ENCODE peak calls at places on chromosomes 12 and 14, in four cellular contexts. One of them, this sample, is unnamed.

GRCh38 chr12:31386364-31386777 is 60.4 kb upstream of the SINHCAF start:
- DNase-seq in occipital lobe: no peak
- DNase-seq in mammary epithelial cell: no peak
- DNase-seq in activated CD8-positive, alpha-beta memory T cell treated with anti-CD3 and anti-CD28 coated beads for 1 hour: no peak
- DNase-seq in this sample: no peak

GRCh38 chr14:61258985-61259384 is 22.2 kb downstream of the TMEM30B start:
- DNase-seq in activated CD8-positive, alpha-beta memory T cell treated with anti-CD3 and anti-CD28 coated beads for 1 hour: no peak
- DNase-seq in occipital lobe: no peak
- DNase-seq in mammary epithelial cell: no peak
- DNase-seq in this sample: peak

GRCh38 chr12:49953961-49954835 is 3.7 kb downstream of the AQP2 start:
- DNase-seq in mammary epithelial cell: no peak
- DNase-seq in activated CD8-positive, alpha-beta memory T cell treated with anti-CD3 and anti-CD28 coated beads for 1 hour: no peak
- DNase-seq in occipital lobe: no peak
- DNase-seq in this sample: no peak

GRCh38 chr12:96907681-96908163 is 665 bp downstream of the NEDD1 start:
- DNase-seq in occipital lobe: no peak
- DNase-seq in mammary epithelial cell: peak
- DNase-seq in activated CD8-positive, alpha-beta memory T cell treated with anti-CD3 and anti-CD28 coated beads for 1 hour: no peak
- DNase-seq in this sample: no peak

GRCh38 chr12:53601296-53601847 is 24.8 kb downstream of the ATF7 start:
- DNase-seq in occipital lobe: no peak
- DNase-seq in mammary epithelial cell: no peak
- DNase-seq in activated CD8-positive, alpha-beta memory T cell treated with anti-CD3 and anti-CD28 coated beads for 1 hour: no peak
- DNase-seq in this sample: no peak

GRCh38 chr14:68137704-68138619 is 318.4 kb downstream of the RAD51B start:
- DNase-seq in mammary epithelial cell: peak
- DNase-seq in occipital lobe: peak
- DNase-seq in activated CD8-positive, alpha-beta memory T cell treated with anti-CD3 and anti-CD28 coated beads for 1 hour: no peak
- DNase-seq in this sample: peak

GRCh38 chr12:104715562-104716182 is 242.4 kb downstream of the SLC41A2 start:
- DNase-seq in activated CD8-positive, alpha-beta memory T cell treated with anti-CD3 and anti-CD28 coated beads for 1 hour: no peak
- DNase-seq in occipital lobe: no peak
- DNase-seq in mammary epithelial cell: no peak
- DNase-seq in this sample: no peak

GRCh38 chr12:54419088-54419887 is at the start of gene ITGA5:
- DNase-seq in activated CD8-positive, alpha-beta memory T cell treated with anti-CD3 and anti-CD28 coated beads for 1 hour: no peak
- DNase-seq in occipital lobe: no peak
- DNase-seq in mammary epithelial cell: peak
- DNase-seq in this sample: peak

GRCh38 chr14:89214221-89214965 is 202.6 kb downstream of the FOXN3 start:
- DNase-seq in mammary epithelial cell: peak
- DNase-seq in occipital lobe: no peak
- DNase-seq in activated CD8-positive, alpha-beta memory T cell treated with anti-CD3 and anti-CD28 coated beads for 1 hour: no peak
- DNase-seq in this sample: peak

GRCh38 chr12:129902371-129903091 is 1.3 kb downstream of the TMEM132D start:
- DNase-seq in activated CD8-positive, alpha-beta memory T cell treated with anti-CD3 and anti-CD28 coated beads for 1 hour: no peak
- DNase-seq in mammary epithelial cell: no peak
- DNase-seq in occipital lobe: no peak
- DNase-seq in this sample: no peak

GRCh38 chr14:70317969-70318634 is 41.4 kb downstream of the COX16 start:
- DNase-seq in mammary epithelial cell: peak
- DNase-seq in activated CD8-positive, alpha-beta memory T cell treated with anti-CD3 and anti-CD28 coated beads for 1 hour: no peak
- DNase-seq in occipital lobe: no peak
- DNase-seq in this sample: peak

GRCh38 chr12:94100990-94101901 is 47.1 kb upstream of the PLXNC1 start:
- DNase-seq in activated CD8-positive, alpha-beta memory T cell treated with anti-CD3 and anti-CD28 coated beads for 1 hour: peak
- DNase-seq in occipital lobe: peak
- DNase-seq in mammary epithelial cell: peak
- DNase-seq in this sample: peak

GRCh38 chr12:113479578-113480335 is 8.1 kb upstream of the LHX5 start:
- DNase-seq in mammary epithelial cell: no peak
- DNase-seq in activated CD8-positive, alpha-beta memory T cell treated with anti-CD3 and anti-CD28 coated beads for 1 hour: no peak
- DNase-seq in occipital lobe: no peak
- DNase-seq in this sample: no peak

GRCh38 chr12:14774944-14775651 is 28.2 kb downstream of the WBP11 start:
- DNase-seq in occipital lobe: no peak
- DNase-seq in mammary epithelial cell: peak
- DNase-seq in activated CD8-positive, alpha-beta memory T cell treated with anti-CD3 and anti-CD28 coated beads for 1 hour: no peak
- DNase-seq in this sample: peak

GRCh38 chr14:99037777-99038176 is 234.2 kb downstream of the BCL11B start:
- DNase-seq in mammary epithelial cell: no peak
- DNase-seq in occipital lobe: no peak
- DNase-seq in activated CD8-positive, alpha-beta memory T cell treated with anti-CD3 and anti-CD28 coated beads for 1 hour: no peak
- DNase-seq in this sample: no peak

GRCh38 chr14:100317897-100318808 is 5.0 kb upstream of the SLC25A47 start:
- DNase-seq in mammary epithelial cell: no peak
- DNase-seq in activated CD8-positive, alpha-beta memory T cell treated with anti-CD3 and anti-CD28 coated beads for 1 hour: peak
- DNase-seq in occipital lobe: no peak
- DNase-seq in this sample: no peak

GRCh38 chr14:94363171-94363624 is 25.2 kb downstream of the SERPINA1 start:
- DNase-seq in occipital lobe: no peak
- DNase-seq in mammary epithelial cell: no peak
- DNase-seq in activated CD8-positive, alpha-beta memory T cell treated with anti-CD3 and anti-CD28 coated beads for 1 hour: no peak
- DNase-seq in this sample: no peak

GRCh38 chr12:122834229-122834920 is 882 bp upstream of the HIP1R start:
- DNase-seq in mammary epithelial cell: peak
- DNase-seq in occipital lobe: peak
- DNase-seq in activated CD8-positive, alpha-beta memory T cell treated with anti-CD3 and anti-CD28 coated beads for 1 hour: no peak
- DNase-seq in this sample: peak

GRCh38 chr14:77024171-77024627 is 4.3 kb downstream of the IRF2BPL start:
- DNase-seq in mammary epithelial cell: peak
- DNase-seq in activated CD8-positive, alpha-beta memory T cell treated with anti-CD3 and anti-CD28 coated beads for 1 hour: no peak
- DNase-seq in occipital lobe: no peak
- DNase-seq in this sample: peak

GRCh38 chr14:38039526-38039925 is 168.2 kb upstream of the SSTR1 start:
- DNase-seq in activated CD8-positive, alpha-beta memory T cell treated with anti-CD3 and anti-CD28 coated beads for 1 hour: no peak
- DNase-seq in mammary epithelial cell: no peak
- DNase-seq in occipital lobe: no peak
- DNase-seq in this sample: peak

GRCh38 chr14:92426237-92426636 is 87.3 kb upstream of the RIN3 start:
- DNase-seq in activated CD8-positive, alpha-beta memory T cell treated with anti-CD3 and anti-CD28 coated beads for 1 hour: no peak
- DNase-seq in mammary epithelial cell: peak
- DNase-seq in occipital lobe: no peak
- DNase-seq in this sample: no peak

GRCh38 chr14:38207342-38207741 is 362 bp upstream of the SSTR1 start:
- DNase-seq in mammary epithelial cell: no peak
- DNase-seq in activated CD8-positive, alpha-beta memory T cell treated with anti-CD3 and anti-CD28 coated beads for 1 hour: no peak
- DNase-seq in occipital lobe: no peak
- DNase-seq in this sample: no peak

GRCh38 chr14:101496779-101497420 is 64.4 kb upstream of the DIO3 start:
- DNase-seq in activated CD8-positive, alpha-beta memory T cell treated with anti-CD3 and anti-CD28 coated beads for 1 hour: no peak
- DNase-seq in mammary epithelial cell: no peak
- DNase-seq in occipital lobe: no peak
- DNase-seq in this sample: no peak

GRCh38 chr12:107349008-107349747 is 255.8 kb upstream of the CRY1 start:
- DNase-seq in mammary epithelial cell: peak
- DNase-seq in activated CD8-positive, alpha-beta memory T cell treated with anti-CD3 and anti-CD28 coated beads for 1 hour: no peak
- DNase-seq in occipital lobe: peak
- DNase-seq in this sample: peak

GRCh38 chr14:104928391-104929133 is 3.9 kb downstream of the PLD4 start:
- DNase-seq in activated CD8-positive, alpha-beta memory T cell treated with anti-CD3 and anti-CD28 coated beads for 1 hour: no peak
- DNase-seq in occipital lobe: no peak
- DNase-seq in mammary epithelial cell: no peak
- DNase-seq in this sample: no peak

GRCh38 chr14:53881161-53881846 is 75.3 kb downstream of the BMP4 start:
- DNase-seq in mammary epithelial cell: no peak
- DNase-seq in activated CD8-positive, alpha-beta memory T cell treated with anti-CD3 and anti-CD28 coated beads for 1 hour: no peak
- DNase-seq in occipital lobe: no peak
- DNase-seq in this sample: no peak

GRCh38 chr12:57099062-57099714 is 10.3 kb downstream of the NAB2 start:
- DNase-seq in mammary epithelial cell: no peak
- DNase-seq in occipital lobe: no peak
- DNase-seq in activated CD8-positive, alpha-beta memory T cell treated with anti-CD3 and anti-CD28 coated beads for 1 hour: no peak
- DNase-seq in this sample: peak

This sample was measured in PC-3.